ENCODE peak calls at places on chromosomes 12 and 14, in six cellular contexts. One of them, this sample, is unnamed.

GRCh38 chr14:21097616-21098133 is 780 bp downstream of the ZNF219 start:
- DNase-seq in pancreas: no peak
- DNase-seq in cardiac muscle cell: no peak
- DNase-seq in bronchial epithelial cell: no peak
- DNase-seq in fibroblast of lung: no peak
- DNase-seq in thoracic aorta: no peak
- DNase-seq in this sample: peak

GRCh38 chr12:118498171-118498570 is 121.8 kb downstream of the SUDS3 start:
- DNase-seq in bronchial epithelial cell: peak
- DNase-seq in fibroblast of lung: no peak
- DNase-seq in pancreas: peak
- DNase-seq in thoracic aorta: no peak
- DNase-seq in cardiac muscle cell: no peak
- DNase-seq in this sample: no peak

GRCh38 chr14:60616326-60617044 is 32.8 kb downstream of the SIX1 start:
- DNase-seq in bronchial epithelial cell: peak
- DNase-seq in pancreas: no peak
- DNase-seq in thoracic aorta: no peak
- DNase-seq in fibroblast of lung: no peak
- DNase-seq in cardiac muscle cell: no peak
- DNase-seq in this sample: no peak

GRCh38 chr14:103693514-103693913 is 21.7 kb downstream of the XRCC3 start:
- DNase-seq in bronchial epithelial cell: peak
- DNase-seq in fibroblast of lung: no peak
- DNase-seq in cardiac muscle cell: no peak
- DNase-seq in thoracic aorta: no peak
- DNase-seq in pancreas: no peak
- DNase-seq in this sample: no peak

GRCh38 chr12:47855502-47855901 is 35.8 kb upstream of the HDAC7 start:
- DNase-seq in bronchial epithelial cell: no peak
- DNase-seq in fibroblast of lung: no peak
- DNase-seq in pancreas: no peak
- DNase-seq in thoracic aorta: no peak
- DNase-seq in cardiac muscle cell: no peak
- DNase-seq in this sample: no peak

GRCh38 chr12:52249511-52250047 is 16.5 kb downstream of the KRT7 start:
- DNase-seq in fibroblast of lung: no peak
- DNase-seq in bronchial epithelial cell: no peak
- DNase-seq in thoracic aorta: no peak
- DNase-seq in pancreas: peak
- DNase-seq in cardiac muscle cell: no peak
- DNase-seq in this sample: no peak

GRCh38 chr14:84421611-84422010 is 1108.3 kb upstream of the FLRT2 start:
- DNase-seq in cardiac muscle cell: peak
- DNase-seq in bronchial epithelial cell: peak
- DNase-seq in fibroblast of lung: no peak
- DNase-seq in thoracic aorta: no peak
- DNase-seq in pancreas: no peak
- DNase-seq in this sample: no peak

GRCh38 chr12:9634177-9634803 is 26.6 kb upstream of the KLRB1 start:
- DNase-seq in pancreas: peak
- DNase-seq in bronchial epithelial cell: peak
- DNase-seq in fibroblast of lung: peak
- DNase-seq in cardiac muscle cell: peak
- DNase-seq in thoracic aorta: no peak
- DNase-seq in this sample: peak

GRCh38 chr14:77467801-77468200 is 9.9 kb downstream of the AHSA1 start:
- DNase-seq in pancreas: no peak
- DNase-seq in thoracic aorta: no peak
- DNase-seq in cardiac muscle cell: no peak
- DNase-seq in fibroblast of lung: no peak
- DNase-seq in bronchial epithelial cell: no peak
- DNase-seq in this sample: no peak

GRCh38 chr14:72788972-72789728 is 104.8 kb downstream of the DPF3 start:
- DNase-seq in bronchial epithelial cell: no peak
- DNase-seq in thoracic aorta: no peak
- DNase-seq in fibroblast of lung: no peak
- DNase-seq in cardiac muscle cell: no peak
- DNase-seq in pancreas: no peak
- DNase-seq in this sample: no peak

GRCh38 chr12:8914716-8915526 is 612 bp downstream of the PHC1 start:
- DNase-seq in thoracic aorta: no peak
- DNase-seq in pancreas: peak
- DNase-seq in fibroblast of lung: peak
- DNase-seq in bronchial epithelial cell: peak
- DNase-seq in cardiac muscle cell: peak
- DNase-seq in this sample: peak

GRCh38 chr14:51564986-51565604 is 86.6 kb upstream of the FRMD6 start:
- DNase-seq in fibroblast of lung: no peak
- DNase-seq in cardiac muscle cell: no peak
- DNase-seq in thoracic aorta: no peak
- DNase-seq in pancreas: no peak
- DNase-seq in bronchial epithelial cell: peak
- DNase-seq in this sample: no peak

GRCh38 chr14:57818511-57818910 is 47.4 kb downstream of the SLC35F4 start:
- DNase-seq in bronchial epithelial cell: no peak
- DNase-seq in thoracic aorta: no peak
- DNase-seq in cardiac muscle cell: no peak
- DNase-seq in fibroblast of lung: no peak
- DNase-seq in pancreas: no peak
- DNase-seq in this sample: no peak

GRCh38 chr12:96425321-96425720 is 25.1 kb upstream of the CDK17 start:
- DNase-seq in bronchial epithelial cell: peak
- DNase-seq in pancreas: no peak
- DNase-seq in thoracic aorta: no peak
- DNase-seq in cardiac muscle cell: peak
- DNase-seq in fibroblast of lung: peak
- DNase-seq in this sample: no peak

GRCh38 chr12:10170199-10170598 is 1.7 kb downstream of the OLR1 start:
- DNase-seq in fibroblast of lung: no peak
- DNase-seq in pancreas: no peak
- DNase-seq in cardiac muscle cell: no peak
- DNase-seq in bronchial epithelial cell: peak
- DNase-seq in thoracic aorta: no peak
- DNase-seq in this sample: no peak

GRCh38 chr12:117069926-117070900 is 29.0 kb downstream of the TESC start:
- DNase-seq in thoracic aorta: no peak
- DNase-seq in fibroblast of lung: no peak
- DNase-seq in pancreas: no peak
- DNase-seq in bronchial epithelial cell: no peak
- DNase-seq in cardiac muscle cell: no peak
- DNase-seq in this sample: no peak

GRCh38 chr14:90645842-90646443 is 170.3 kb downstream of the TTC7B start:
- DNase-seq in bronchial epithelial cell: peak
- DNase-seq in pancreas: no peak
- DNase-seq in cardiac muscle cell: peak
- DNase-seq in thoracic aorta: no peak
- DNase-seq in fibroblast of lung: peak
- DNase-seq in this sample: no peak

GRCh38 chr12:57619434-57620244 is 8.4 kb downstream of the ARHGEF25 start:
- DNase-seq in cardiac muscle cell: no peak
- DNase-seq in pancreas: no peak
- DNase-seq in thoracic aorta: no peak
- DNase-seq in fibroblast of lung: no peak
- DNase-seq in bronchial epithelial cell: no peak
- DNase-seq in this sample: peak

GRCh38 chr12:1920971-1921370 is 2.5 kb upstream of the CACNA2D4 start:
- DNase-seq in bronchial epithelial cell: no peak
- DNase-seq in pancreas: no peak
- DNase-seq in fibroblast of lung: no peak
- DNase-seq in cardiac muscle cell: no peak
- DNase-seq in thoracic aorta: no peak
- DNase-seq in this sample: no peak

GRCh38 chr14:65098586-65098985 is 3.7 kb downstream of the MAX start:
- DNase-seq in fibroblast of lung: peak
- DNase-seq in cardiac muscle cell: peak
- DNase-seq in thoracic aorta: no peak
- DNase-seq in pancreas: no peak
- DNase-seq in bronchial epithelial cell: no peak
- DNase-seq in this sample: no peak

GRCh38 chr12:4421590-4422031 is 24.0 kb downstream of the FGF6 start:
- DNase-seq in thoracic aorta: no peak
- DNase-seq in pancreas: no peak
- DNase-seq in fibroblast of lung: peak
- DNase-seq in cardiac muscle cell: peak
- DNase-seq in bronchial epithelial cell: peak
- DNase-seq in this sample: peak

GRCh38 chr12:8054821-8055220 is 11.3 kb downstream of the C3AR1 start:
- DNase-seq in fibroblast of lung: no peak
- DNase-seq in thoracic aorta: no peak
- DNase-seq in cardiac muscle cell: no peak
- DNase-seq in pancreas: no peak
- DNase-seq in bronchial epithelial cell: no peak
- DNase-seq in this sample: no peak

GRCh38 chr12:76874027-76874426 is 4.8 kb downstream of the CSRP2 start:
- DNase-seq in fibroblast of lung: no peak
- DNase-seq in cardiac muscle cell: no peak
- DNase-seq in bronchial epithelial cell: no peak
- DNase-seq in thoracic aorta: no peak
- DNase-seq in pancreas: no peak
- DNase-seq in this sample: no peak

GRCh38 chr14:34711169-34711568 is 3.2 kb downstream of the CFL2 start:
- DNase-seq in cardiac muscle cell: peak
- DNase-seq in bronchial epithelial cell: peak
- DNase-seq in pancreas: no peak
- DNase-seq in thoracic aorta: no peak
- DNase-seq in fibroblast of lung: peak
- DNase-seq in this sample: no peak

GRCh38 chr12:112907415-112908157 is 824 bp downstream of the OAS1 start:
- DNase-seq in fibroblast of lung: no peak
- DNase-seq in cardiac muscle cell: no peak
- DNase-seq in bronchial epithelial cell: no peak
- DNase-seq in thoracic aorta: no peak
- DNase-seq in pancreas: no peak
- DNase-seq in this sample: no peak

GRCh38 chr12:16604853-16605252 is 1.1 kb downstream of the LMO3 start:
- DNase-seq in fibroblast of lung: no peak
- DNase-seq in bronchial epithelial cell: peak
- DNase-seq in cardiac muscle cell: no peak
- DNase-seq in pancreas: no peak
- DNase-seq in thoracic aorta: no peak
- DNase-seq in this sample: peak

GRCh38 chr14:91078095-91078737 is 17.8 kb upstream of the RPS6KA5 start:
- DNase-seq in cardiac muscle cell: no peak
- DNase-seq in pancreas: no peak
- DNase-seq in bronchial epithelial cell: no peak
- DNase-seq in fibroblast of lung: no peak
- DNase-seq in thoracic aorta: no peak
- DNase-seq in this sample: no peak

GRCh38 chr12:93860659-93861373 is 183.6 kb downstream of the CRADD start:
- DNase-seq in bronchial epithelial cell: peak
- DNase-seq in pancreas: no peak
- DNase-seq in thoracic aorta: no peak
- DNase-seq in cardiac muscle cell: no peak
- DNase-seq in fibroblast of lung: peak
- DNase-seq in this sample: no peak

GRCh38 chr14:59018978-59019377 is 169.5 kb upstream of the DAAM1 start:
- DNase-seq in bronchial epithelial cell: no peak
- DNase-seq in pancreas: no peak
- DNase-seq in thoracic aorta: no peak
- DNase-seq in fibroblast of lung: no peak
- DNase-seq in cardiac muscle cell: peak
- DNase-seq in this sample: no peak

GRCh38 chr12:95796982-95797289 is 6.4 kb upstream of the NTN4 start:
- DNase-seq in fibroblast of lung: peak
- DNase-seq in pancreas: no peak
- DNase-seq in cardiac muscle cell: no peak
- DNase-seq in thoracic aorta: no peak
- DNase-seq in bronchial epithelial cell: peak
- DNase-seq in this sample: no peak

GRCh38 chr14:105200074-105200473 is 19.0 kb upstream of the NUDT14 start:
- DNase-seq in pancreas: no peak
- DNase-seq in thoracic aorta: no peak
- DNase-seq in bronchial epithelial cell: no peak
- DNase-seq in fibroblast of lung: no peak
- DNase-seq in cardiac muscle cell: no peak
- DNase-seq in this sample: no peak
- TF ChIP-seq CTCF in pancreas: no peak
- TF ChIP-seq CTCF in thoracic aorta: no peak
- TF ChIP-seq CTCF in bronchial epithelial cell: no peak
- TF ChIP-seq CTCF in fibroblast of lung: no peak
- TF ChIP-seq CTCF in cardiac muscle cell: no peak
- TF ChIP-seq CTCF in this sample: no peak

DNA sequence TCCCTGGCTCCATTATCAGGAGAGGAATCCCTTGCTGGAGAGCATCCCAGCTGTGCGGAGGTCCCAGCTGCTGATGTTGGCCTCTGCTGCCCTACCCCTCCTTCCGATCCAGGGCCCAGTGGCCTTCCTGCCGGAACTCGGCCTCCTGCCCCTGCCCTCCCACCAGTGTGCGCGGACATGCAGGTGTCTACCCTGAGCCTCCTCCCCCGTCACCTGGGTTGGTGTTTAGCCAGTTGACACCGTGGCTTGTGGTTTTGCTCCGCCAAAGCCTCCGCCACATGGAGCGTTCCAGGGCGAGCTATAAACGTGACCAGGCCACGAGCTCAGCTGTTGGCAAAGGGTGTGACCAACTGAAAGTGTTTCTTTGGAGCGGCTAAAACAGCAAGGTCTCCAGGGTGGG is 1104.3 kb downstream of the BCL11B start:
- DNase-seq in bronchial epithelial cell: no peak
- DNase-seq in thoracic aorta: no peak
- DNase-seq in fibroblast of lung: no peak
- DNase-seq in pancreas: no peak
- DNase-seq in cardiac muscle cell: no peak
- DNase-seq in this sample: no peak
- TF ChIP-seq CTCF in bronchial epithelial cell: no peak
- TF ChIP-seq CTCF in thoracic aorta: no peak
- TF ChIP-seq CTCF in fibroblast of lung: no peak
- TF ChIP-seq CTCF in pancreas: no peak
- TF ChIP-seq CTCF in cardiac muscle cell: no peak
- TF ChIP-seq CTCF in this sample: no peak

GRCh38 chr12:82896286-82896685 is 209.6 kb downstream of the TMTC2 start:
- DNase-seq in thoracic aorta: no peak
- DNase-seq in pancreas: no peak
- DNase-seq in bronchial epithelial cell: no peak
- DNase-seq in cardiac muscle cell: no peak
- DNase-seq in fibroblast of lung: no peak
- DNase-seq in this sample: no peak

DNA sequence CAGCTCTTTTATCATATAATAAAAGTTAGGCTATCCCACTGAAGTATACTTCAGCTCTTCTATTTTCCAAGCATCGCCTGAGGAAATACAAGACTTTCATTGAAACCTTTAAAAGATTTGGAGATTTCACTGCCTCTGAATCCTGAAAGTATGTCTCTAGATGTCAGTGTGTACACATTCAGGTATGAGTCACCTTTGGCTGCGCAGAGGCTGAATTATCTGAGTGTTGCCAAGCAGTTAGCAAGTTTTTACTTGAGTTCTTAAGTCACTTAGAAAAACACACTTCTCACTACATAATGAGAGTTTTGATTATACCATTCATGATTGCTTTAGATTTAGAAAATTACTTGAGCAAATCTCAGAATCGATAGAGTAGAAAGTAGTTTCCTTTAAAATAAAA is 210.3 kb downstream of the TMTC2 start:
- DNase-seq in pancreas: peak
- DNase-seq in thoracic aorta: no peak
- DNase-seq in bronchial epithelial cell: peak
- DNase-seq in fibroblast of lung: peak
- DNase-seq in cardiac muscle cell: peak
- DNase-seq in this sample: no peak
- TF ChIP-seq CTCF in pancreas: no peak
- TF ChIP-seq CTCF in thoracic aorta: no peak
- TF ChIP-seq CTCF in bronchial epithelial cell: no peak
- TF ChIP-seq CTCF in fibroblast of lung: no peak
- TF ChIP-seq CTCF in cardiac muscle cell: no peak
- TF ChIP-seq CTCF in this sample: no peak

GRCh38 chr14:31966896-31967668 is 110.0 kb upstream of the ARHGAP5 start:
- DNase-seq in pancreas: no peak
- DNase-seq in thoracic aorta: no peak
- DNase-seq in cardiac muscle cell: no peak
- DNase-seq in bronchial epithelial cell: no peak
- DNase-seq in fibroblast of lung: peak
- DNase-seq in this sample: no peak
- TF ChIP-seq CTCF in pancreas: no peak
- TF ChIP-seq CTCF in thoracic aorta: no peak
- TF ChIP-seq CTCF in cardiac muscle cell: no peak
- TF ChIP-seq CTCF in bronchial epithelial cell: no peak
- TF ChIP-seq CTCF in fibroblast of lung: no peak
- TF ChIP-seq CTCF in this sample: no peak

This sample was measured in nephron progenitor cell.